ENCODE peak calls at places on chromosome 5, in four cellular contexts. One of them, this sample, is unnamed.

GRCh38 chr5:179974946-179975712 is 67.4 kb upstream of the TBC1D9B start:
- DNase-seq in adipocyte: peak; percentile 26
- DNase-seq in NCI-H748 treated with DMSO at 0.1 percent for 48 hours: no peak
- DNase-seq in T-helper 17 cell: no peak
- DNase-seq in this sample: no peak

GRCh38 chr5:1490360-1490759 is 33.4 kb downstream of the LPCAT1 start:
- DNase-seq in adipocyte: no peak
- DNase-seq in NCI-H748 treated with DMSO at 0.1 percent for 48 hours: no peak
- DNase-seq in T-helper 17 cell: no peak
- DNase-seq in this sample: no peak

GRCh38 chr5:909086-909485 is 16.4 kb downstream of the TRIP13 start:
- DNase-seq in adipocyte: no peak
- DNase-seq in NCI-H748 treated with DMSO at 0.1 percent for 48 hours: no peak
- DNase-seq in T-helper 17 cell: no peak
- DNase-seq in this sample: no peak

GRCh38 chr5:174690256-174690655 is 34.1 kb upstream of the MSX2 start:
- DNase-seq in adipocyte: no peak
- DNase-seq in NCI-H748 treated with DMSO at 0.1 percent for 48 hours: no peak
- DNase-seq in T-helper 17 cell: no peak
- DNase-seq in this sample: no peak

GRCh38 chr5:152164860-152165259 is 240.2 kb upstream of the GLRA1 start:
- DNase-seq in adipocyte: no peak
- DNase-seq in NCI-H748 treated with DMSO at 0.1 percent for 48 hours: no peak
- DNase-seq in T-helper 17 cell: no peak
- DNase-seq in this sample: no peak

GRCh38 chr5:163915481-163915961 is 410.1 kb downstream of the MAT2B start:
- DNase-seq in adipocyte: peak; percentile 60
- DNase-seq in NCI-H748 treated with DMSO at 0.1 percent for 48 hours: peak; percentile 93
- DNase-seq in T-helper 17 cell: no peak
- DNase-seq in this sample: peak; percentile 7

GRCh38 chr5:178796165-178796945 is 63.4 kb upstream of the ZNF354B start:
- DNase-seq in adipocyte: no peak
- DNase-seq in NCI-H748 treated with DMSO at 0.1 percent for 48 hours: no peak
- DNase-seq in T-helper 17 cell: no peak
- DNase-seq in this sample: no peak

GRCh38 chr5:32949571-32949970 is 238.4 kb downstream of the NPR3 start:
- DNase-seq in adipocyte: no peak
- DNase-seq in NCI-H748 treated with DMSO at 0.1 percent for 48 hours: no peak
- DNase-seq in T-helper 17 cell: no peak
- DNase-seq in this sample: no peak

GRCh38 chr5:36045895-36046294 is 20.8 kb downstream of the UGT3A2 start:
- DNase-seq in adipocyte: no peak
- DNase-seq in NCI-H748 treated with DMSO at 0.1 percent for 48 hours: no peak
- DNase-seq in T-helper 17 cell: no peak
- DNase-seq in this sample: no peak

GRCh38 chr5:1497271-1497777 is 26.4 kb downstream of the LPCAT1 start:
- DNase-seq in adipocyte: no peak
- DNase-seq in NCI-H748 treated with DMSO at 0.1 percent for 48 hours: no peak
- DNase-seq in T-helper 17 cell: no peak
- DNase-seq in this sample: no peak

GRCh38 chr5:32990593-32991415 is 279.7 kb downstream of the NPR3 start:
- DNase-seq in adipocyte: no peak
- DNase-seq in NCI-H748 treated with DMSO at 0.1 percent for 48 hours: no peak
- DNase-seq in T-helper 17 cell: no peak
- DNase-seq in this sample: peak; percentile 7

GRCh38 chr5:52783226-52783959 is 4.3 kb upstream of the ITGA1 start:
- DNase-seq in adipocyte: peak; percentile 79
- DNase-seq in NCI-H748 treated with DMSO at 0.1 percent for 48 hours: no peak
- DNase-seq in T-helper 17 cell: no peak
- DNase-seq in this sample: peak; percentile 76

GRCh38 chr5:176578391-176578808 is 29.3 kb downstream of the CDHR2 start:
- DNase-seq in adipocyte: peak; percentile 29
- DNase-seq in NCI-H748 treated with DMSO at 0.1 percent for 48 hours: peak; percentile 58
- DNase-seq in T-helper 17 cell: no peak
- DNase-seq in this sample: peak; percentile 45